ENCODE peak calls at places on chromosomes 13 and 19, in four cellular contexts. One of them, this sample, is unnamed.

GRCh38 chr13:107867701-107868661 is 347.4 kb downstream of the LIG4 start:
- DNase-seq in ovary: no peak
- DNase-seq in tibial nerve: no peak
- DNase-seq in osteoblast: peak; percentile 95
- DNase-seq in this sample: peak; percentile 56

GRCh38 chr19:1069009-1069779 is 2.2 kb downstream of the ARHGAP45 start:
- DNase-seq in ovary: no peak
- DNase-seq in osteoblast: no peak
- DNase-seq in tibial nerve: no peak
- DNase-seq in this sample: no peak

GRCh38 chr13:87779451-87779850 is 108.3 kb downstream of the SLITRK5 start:
- DNase-seq in osteoblast: no peak
- DNase-seq in ovary: no peak
- DNase-seq in tibial nerve: no peak
- DNase-seq in this sample: no peak

GRCh38 chr19:2536461-2536860 is 60.5 kb downstream of the GADD45B start:
- DNase-seq in osteoblast: no peak
- DNase-seq in ovary: no peak
- DNase-seq in tibial nerve: no peak
- DNase-seq in this sample: no peak

GRCh38 chr19:5131031-5131865 is 162.3 kb downstream of the KDM4B start:
- DNase-seq in osteoblast: no peak
- DNase-seq in tibial nerve: no peak
- DNase-seq in ovary: no peak
- DNase-seq in this sample: peak; percentile 31

GRCh38 chr13:109666656-109667448 is 119.5 kb downstream of the IRS2 start:
- DNase-seq in tibial nerve: no peak
- DNase-seq in ovary: no peak
- DNase-seq in osteoblast: no peak
- DNase-seq in this sample: peak; percentile 70

GRCh38 chr13:67224148-67224846 is 5.8 kb downstream of the PCDH9 start:
- DNase-seq in tibial nerve: peak; percentile 75
- DNase-seq in osteoblast: no peak
- DNase-seq in ovary: peak; percentile 70
- DNase-seq in this sample: peak; percentile 59

GRCh38 chr13:91744284-91744683 is 345.9 kb downstream of the GPC5 start:
- DNase-seq in ovary: no peak
- DNase-seq in osteoblast: no peak
- DNase-seq in tibial nerve: no peak
- DNase-seq in this sample: no peak

GRCh38 chr13:85608255-85608829 is 190.9 kb downstream of the SLITRK6 start:
- DNase-seq in osteoblast: no peak
- DNase-seq in tibial nerve: no peak
- DNase-seq in ovary: no peak
- DNase-seq in this sample: no peak

GRCh38 chr19:43483281-43483680 is 17.9 kb upstream of the LYPD3 start:
- DNase-seq in osteoblast: no peak
- DNase-seq in tibial nerve: no peak
- DNase-seq in ovary: no peak
- DNase-seq in this sample: no peak

GRCh38 chr13:46134494-46134893 is 29.7 kb upstream of the CPB2 start:
- DNase-seq in tibial nerve: no peak
- DNase-seq in osteoblast: no peak
- DNase-seq in ovary: no peak
- DNase-seq in this sample: no peak

GRCh38 chr13:85616275-85616674 is 182.9 kb downstream of the SLITRK6 start:
- DNase-seq in tibial nerve: no peak
- DNase-seq in ovary: no peak
- DNase-seq in osteoblast: no peak
- DNase-seq in this sample: no peak

GRCh38 chr13:30738946-30739528 is 3.7 kb downstream of the ALOX5AP start:
- DNase-seq in tibial nerve: no peak
- DNase-seq in ovary: no peak
- DNase-seq in osteoblast: no peak
- DNase-seq in this sample: no peak

GRCh38 chr19:34365463-34366401 is 736 bp downstream of the GPI start:
- DNase-seq in ovary: peak; percentile 49
- DNase-seq in tibial nerve: no peak
- DNase-seq in osteoblast: peak; percentile 92
- DNase-seq in this sample: peak; percentile 68

GRCh38 chr13:41284512-41285288 is 21.3 kb upstream of the MTRF1 start:
- DNase-seq in tibial nerve: no peak
- DNase-seq in ovary: no peak
- DNase-seq in osteoblast: peak; percentile 79
- DNase-seq in this sample: peak; percentile 54

GRCh38 chr13:113856716-113857065 is 7.2 kb downstream of the GAS6 start:
- DNase-seq in ovary: no peak
- DNase-seq in osteoblast: peak; percentile 99
- DNase-seq in tibial nerve: no peak
- DNase-seq in this sample: no peak

GRCh38 chr13:98771838-98772611 is 19.6 kb upstream of the SLC15A1 start:
- DNase-seq in osteoblast: no peak
- DNase-seq in tibial nerve: no peak
- DNase-seq in ovary: no peak
- DNase-seq in this sample: no peak

GRCh38 chr19:43760941-43761340 is 6.2 kb upstream of the SMG9 start:
- DNase-seq in osteoblast: no peak
- DNase-seq in ovary: no peak
- DNase-seq in tibial nerve: no peak
- DNase-seq in this sample: no peak

GRCh38 chr19:47719047-47719885 is 6.0 kb downstream of the EHD2 start:
- DNase-seq in tibial nerve: peak; percentile 77
- DNase-seq in ovary: peak; percentile 95
- DNase-seq in osteoblast: peak; percentile 97
- DNase-seq in this sample: peak; percentile 96

GRCh38 chr13:40611635-40612422 is 54.6 kb downstream of the FOXO1 start:
- DNase-seq in ovary: no peak
- DNase-seq in osteoblast: no peak
- DNase-seq in tibial nerve: no peak
- DNase-seq in this sample: no peak

GRCh38 chr13:79423801-79424642 is 18.0 kb upstream of the RBM26 start:
- DNase-seq in osteoblast: no peak
- DNase-seq in tibial nerve: no peak
- DNase-seq in ovary: no peak
- DNase-seq in this sample: peak; percentile 42

GRCh38 chr19:47839913-47840312 is 18.2 kb downstream of the CRX start:
- DNase-seq in ovary: no peak
- DNase-seq in osteoblast: no peak
- DNase-seq in tibial nerve: no peak
- DNase-seq in this sample: no peak

GRCh38 chr19:15280915-15281683 is 48.9 kb upstream of the EPHX3 start:
- DNase-seq in tibial nerve: peak; percentile 71
- DNase-seq in ovary: peak; percentile 81
- DNase-seq in osteoblast: peak; percentile 90
- DNase-seq in this sample: peak; percentile 87

GRCh38 chr13:99388334-99388923 is 81.2 kb upstream of the GPR183 start:
- DNase-seq in osteoblast: no peak
- DNase-seq in tibial nerve: no peak
- DNase-seq in ovary: no peak
- DNase-seq in this sample: no peak